ENCODE peak calls at places on chromosomes 16 and 17, in four cellular contexts. B, S, R and Y are unnamed samples.

GRCh38 chr16:78800535-78800934 is 701.1 kb downstream of the WWOX start:
- DNase-seq in R (peak; percentile 11), B (no peak), S (no peak), Y (no peak)

GRCh38 chr17:40485851-40486512 is 15.4 kb downstream of the TNS4 start:
- DNase-seq in S (no peak), R (peak; percentile 80), B (peak; percentile 99), Y (peak; percentile 88)

GRCh38 chr17:42683407-42684031 is 1.2 kb downstream of the CNTNAP1 start:
- DNase-seq in S (no peak), R (peak; percentile 46), B (no peak), Y (no peak)

GRCh38 chr17:55448681-55449080 is 27.0 kb upstream of the MMD start:
- DNase-seq in B (no peak), R (no peak), S (no peak), Y (no peak)

GRCh38 chr16:65679785-65680184 is 557.9 kb upstream of the CDH11 start:
- DNase-seq in S (no peak), B (no peak), R (no peak), Y (no peak)

GRCh38 chr17:40099627-40100418 is 566 bp downstream of the NR1D1 start:
- DNase-seq in S (no peak), B (no peak), R (no peak), Y (no peak)

GRCh38 chr16:4358831-4359561 is 7.9 kb upstream of the PAM16 start:
- DNase-seq in B (no peak), R (peak; percentile 64), S (peak; percentile 38), Y (peak; percentile 58)

GRCh38 chr16:1626327-1626726 is 14.2 kb downstream of the CRAMP1 start:
- DNase-seq in B (no peak), R (no peak), S (no peak), Y (no peak)

GRCh38 chr16:48081656-48082055 is 74.1 kb downstream of the ABCC12 start:
- DNase-seq in B (peak; percentile 78), R (no peak), S (no peak), Y (peak; percentile 63)

GRCh38 chr16:82741073-82741615 is 114.4 kb downstream of the CDH13 start:
- DNase-seq in R (no peak), B (peak; percentile 75), S (no peak), Y (no peak)

GRCh38 chr16:85699628-85700027 is 10.9 kb upstream of the GINS2 start:
- DNase-seq in S (no peak), B (peak; percentile 69), R (peak; percentile 47), Y (peak; percentile 51)

GRCh38 chr16:72467157-72467759 is 295.3 kb upstream of the PMFBP1 start:
- DNase-seq in B (peak; percentile 31), R (peak; percentile 81), S (peak; percentile 51), Y (no peak)

GRCh38 chr17:58520843-58521430 is 6.5 kb upstream of the MTMR4 start:
- DNase-seq in B (no peak), R (peak; percentile 76), S (peak; percentile 28), Y (peak; percentile 24)

GRCh38 chr16:87829988-87830672 is 39.2 kb downstream of the SLC7A5 start:
- DNase-seq in B (no peak), S (no peak), R (no peak), Y (no peak)

GRCh38 chr17:77096570-77097214 is 44.1 kb upstream of the SEC14L1 start:
- DNase-seq in S (peak; percentile 46), B (no peak), R (no peak), Y (peak; percentile 5)

GRCh38 chr16:64589836-64590235 is 532.0 kb downstream of the CDH11 start:
- DNase-seq in S (no peak), B (peak; percentile 74), R (no peak), Y (peak; percentile 40)

GRCh38 chr17:78716814-78717393 is 65.2 kb downstream of the CYTH1 start:
- DNase-seq in S (peak; percentile 65), R (no peak), B (no peak), Y (peak; percentile 72)

GRCh38 chr17:5419959-5420653 is at the start of gene RPAIN:
- DNase-seq in B (peak; percentile 84), S (peak; percentile 93), R (peak; percentile 95), Y (peak; percentile 73)

GRCh38 chr17:1179112-1179634 is 608 bp downstream of the ABR start:
- DNase-seq in R (no peak), B (no peak), S (no peak), Y (no peak)

GRCh38 chr17:1179635-1180433 is at the start of gene ABR:
- DNase-seq in B (no peak), S (no peak), R (no peak), Y (no peak)

GRCh38 chr17:1180958-1181768 is 1.4 kb upstream of the ABR start:
- DNase-seq in B (no peak), S (no peak), R (peak; percentile 80), Y (no peak)

GRCh38 chr17:1181769-1182137 is 2.0 kb upstream of the ABR start:
- DNase-seq in S (no peak), B (peak; percentile 82), R (no peak), Y (no peak)

GRCh38 chr17:1180434-1180742 is 607 bp upstream of the ABR start:
- DNase-seq in S (no peak), R (no peak), B (no peak), Y (no peak)
- H3K4me3 ChIP-seq in S (peak overlapping the region; percentile 90), R (no peak overlapping the region), B (peak overlapping the region; percentile 77), Y (no peak overlapping the region)

GRCh38 chr17:51118330-51119195 is 2.1 kb downstream of the SPAG9 start:
- DNase-seq in S (peak; percentile 83), B (no peak), R (no peak), Y (peak; percentile 19)

GRCh38 chr17:51119415-51120356 is 982 bp downstream of the SPAG9 start:
- DNase-seq in S (peak; percentile 58), R (peak; percentile 86), B (peak; percentile 13), Y (peak; percentile 34)

GRCh38 chr17:51120739-51121619 is at the start of gene SPAG9:
- DNase-seq in B (peak; percentile 95), R (peak; percentile 96), S (peak; percentile 96), Y (peak; percentile 98)

GRCh38 chr17:51120357-51120738 is 320 bp downstream of the SPAG9 start:
- DNase-seq in B (peak; percentile 22), S (peak; percentile 56), R (peak; percentile 71), Y (no peak)

GRCh38 chr17:51115179-51115578 is 5.5 kb downstream of the SPAG9 start:
- DNase-seq in R (no peak), S (no peak), B (no peak), Y (no peak)
- H3K36me3 ChIP-seq in R (no peaks in the 10 kb centered on the region), S (no peaks in the 10 kb centered on the region), B (no peaks in the 10 kb centered on the region), Y (peaks cover 9% of the 10 kb centered on the region)

DNA sequence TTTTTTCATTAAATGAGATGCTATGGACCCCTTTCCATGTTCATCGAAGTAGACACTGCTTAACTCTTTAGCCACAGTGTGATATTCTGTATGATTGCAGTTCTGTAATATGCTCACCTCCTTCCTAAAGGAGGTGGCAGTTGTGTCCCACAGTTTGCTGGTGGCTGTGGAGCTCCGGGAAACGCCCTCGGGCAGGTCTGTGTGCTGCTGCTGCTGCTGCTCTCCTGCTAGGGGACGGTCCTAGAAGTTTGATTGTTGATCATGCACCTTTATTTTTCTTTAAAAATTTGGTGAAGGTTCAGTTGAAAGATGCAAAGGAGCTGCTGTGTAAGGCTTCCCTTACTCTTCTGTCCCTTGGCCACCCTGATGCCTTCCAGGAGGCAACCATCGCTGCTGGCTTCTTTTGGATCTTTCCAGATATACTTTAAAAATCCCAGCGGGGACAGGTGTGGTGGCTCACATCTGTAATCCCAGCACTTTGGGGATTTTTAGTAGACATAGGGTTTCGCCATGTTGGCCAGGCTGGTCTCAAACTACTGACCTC is 8.4 kb upstream of the CLEC18A start:
- DNase-seq in S (no peak), B (no peak), R (peak; percentile 40), Y (no peak)
- H3K27me3 ChIP-seq in S (no peaks in the 10 kb centered on the region), B (no peaks in the 10 kb centered on the region), R (no peaks in the 10 kb centered on the region), Y (no peaks in the 10 kb centered on the region)

DNA sequence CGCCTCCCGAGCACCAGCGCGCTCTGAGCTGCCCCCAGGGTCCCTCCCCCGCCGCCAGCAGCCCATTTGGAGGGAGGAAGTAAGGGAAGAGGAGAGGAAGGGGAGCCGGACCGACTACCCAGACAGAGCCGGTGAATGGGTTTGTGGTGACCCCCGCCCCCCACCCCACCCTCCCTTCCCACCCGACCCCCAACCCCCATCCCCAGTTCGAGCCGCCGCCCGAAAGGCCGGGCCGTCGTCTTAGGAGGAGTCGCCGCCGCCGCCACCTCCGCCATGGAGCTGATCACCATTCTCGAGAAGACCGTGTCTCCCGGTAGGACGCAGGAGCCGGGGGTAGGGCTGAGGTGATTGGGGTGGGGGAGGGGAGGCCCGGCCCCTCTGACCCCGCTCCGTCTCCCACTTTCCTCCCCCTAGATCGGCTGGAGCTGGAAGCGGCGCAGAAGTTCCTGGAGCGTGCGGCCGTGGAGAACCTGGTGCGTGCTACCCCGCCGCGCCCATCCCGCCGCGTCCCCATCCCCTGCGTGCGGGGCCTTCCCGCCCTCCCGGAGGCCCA is 329 bp downstream of the KPNB1 start:
- DNase-seq in R (peak; percentile 77), S (no peak), B (no peak), Y (no peak)
- H3K4me3 ChIP-seq in R (peak overlapping the region; percentile 75), S (peak overlapping the region; percentile 84), B (peak overlapping the region; percentile 84), Y (peak overlapping the region; percentile 88)

GRCh38 chr17:2068101-2068518 is 13.2 kb downstream of the HIC1 start:
- DNase-seq in B (peak; percentile 77), R (no peak), S (no peak), Y (no peak)

GRCh38 chr17:2068589-2069051 is 13.7 kb downstream of the HIC1 start:
- DNase-seq in R (no peak), S (no peak), B (no peak), Y (peak; percentile 33)

GRCh38 chr17:2070241-2071023 is 15.5 kb downstream of the HIC1 start:
- DNase-seq in R (peak; percentile 77), B (no peak), S (no peak), Y (no peak)

GRCh38 chr17:2071421-2072281 is 16.7 kb downstream of the HIC1 start:
- DNase-seq in R (no peak), S (no peak), B (peak; percentile 80), Y (no peak)

DNA sequence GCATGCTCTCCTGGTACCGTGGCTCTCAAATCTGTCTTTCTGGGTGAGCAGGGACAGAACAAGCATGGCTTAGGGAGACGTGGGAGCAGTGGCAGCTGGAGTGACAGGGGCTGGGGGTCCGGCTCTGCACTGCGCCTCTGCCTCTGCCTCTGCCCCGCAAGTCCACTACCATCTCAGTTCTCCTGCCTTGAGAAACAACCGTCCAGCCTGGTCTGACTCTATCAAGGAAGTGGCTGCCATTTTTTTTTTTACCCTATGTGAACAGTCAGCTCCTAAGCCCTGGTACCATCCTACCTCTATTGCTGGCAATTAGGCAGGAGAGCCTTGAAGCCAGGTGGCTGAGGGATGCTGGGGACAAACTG is 16.1 kb downstream of the HIC1 start:
- DNase-seq in B (no peak), R (no peak), S (no peak), Y (no peak)
- H3K36me3 ChIP-seq in B (peaks cover 15% of the 10 kb centered on the region), R (no peaks in the 10 kb centered on the region), S (no peaks in the 10 kb centered on the region), Y (no peaks in the 10 kb centered on the region)

GRCh38 chr17:73942668-73943415 is 260.6 kb upstream of the RPL38 start:
- DNase-seq in S (no peak), R (no peak), B (no peak), Y (no peak)
- H3K27me3 ChIP-seq in S (no peaks in the 10 kb centered on the region), R (no peaks in the 10 kb centered on the region), B (no peaks in the 10 kb centered on the region), Y (peaks cover 2% of the 10 kb centered on the region)